ENCODE peak calls at places on chromosomes 3 and 15, in five cellular contexts. One of them, this sample, is unnamed.

GRCh38 chr3:56251343-56251945 is 216.8 kb downstream of the ERC2 start:
- DNase-seq in nephron progenitor cell: peak
- DNase-seq in GM06990: no peak
- DNase-seq in AG09319: peak
- DNase-seq in fibroblast of lung: peak
- DNase-seq in this sample: peak

GRCh38 chr15:98694153-98694552 is 45.8 kb downstream of the IGF1R start:
- DNase-seq in nephron progenitor cell: no peak
- DNase-seq in GM06990: no peak
- DNase-seq in AG09319: no peak
- DNase-seq in fibroblast of lung: no peak
- DNase-seq in this sample: no peak

GRCh38 chr3:42991369-42992315 is 12.5 kb downstream of the GASK1A start:
- DNase-seq in nephron progenitor cell: no peak
- DNase-seq in GM06990: no peak
- DNase-seq in AG09319: no peak
- DNase-seq in fibroblast of lung: peak
- DNase-seq in this sample: no peak

GRCh38 chr3:44554626-44555592 is at the start of gene ZKSCAN7:
- DNase-seq in nephron progenitor cell: peak
- DNase-seq in GM06990: peak
- DNase-seq in AG09319: no peak
- DNase-seq in fibroblast of lung: peak
- DNase-seq in this sample: no peak

GRCh38 chr15:28954466-28955159 is 68.8 kb downstream of the APBA2 start:
- DNase-seq in nephron progenitor cell: no peak
- DNase-seq in GM06990: no peak
- DNase-seq in AG09319: no peak
- DNase-seq in fibroblast of lung: no peak
- DNase-seq in this sample: no peak

GRCh38 chr3:54628888-54629368 is 298.9 kb downstream of the LRTM1 start:
- DNase-seq in nephron progenitor cell: no peak
- DNase-seq in GM06990: no peak
- DNase-seq in AG09319: no peak
- DNase-seq in fibroblast of lung: peak
- DNase-seq in this sample: no peak

GRCh38 chr15:57183041-57183440 is 193.3 kb upstream of the CGNL1 start:
- DNase-seq in nephron progenitor cell: no peak
- DNase-seq in GM06990: no peak
- DNase-seq in AG09319: no peak
- DNase-seq in fibroblast of lung: peak
- DNase-seq in this sample: no peak

GRCh38 chr3:98568402-98568801 is 25.0 kb downstream of the CPOX start:
- DNase-seq in nephron progenitor cell: no peak
- DNase-seq in GM06990: no peak
- DNase-seq in AG09319: no peak
- DNase-seq in fibroblast of lung: no peak
- DNase-seq in this sample: no peak

GRCh38 chr15:25944386-25944785 is 81.3 kb upstream of the ATP10A start:
- DNase-seq in nephron progenitor cell: no peak
- DNase-seq in GM06990: no peak
- DNase-seq in AG09319: no peak
- DNase-seq in fibroblast of lung: no peak
- DNase-seq in this sample: no peak

GRCh38 chr3:122245513-122246174 is 62.2 kb downstream of the CASR start:
- DNase-seq in nephron progenitor cell: no peak
- DNase-seq in GM06990: no peak
- DNase-seq in AG09319: no peak
- DNase-seq in fibroblast of lung: peak
- DNase-seq in this sample: no peak

GRCh38 chr3:193960485-193961172 is 175.3 kb upstream of the HES1 start:
- DNase-seq in nephron progenitor cell: peak
- DNase-seq in GM06990: no peak
- DNase-seq in AG09319: no peak
- DNase-seq in fibroblast of lung: peak
- DNase-seq in this sample: no peak

GRCh38 chr15:36912311-36912712 is 188.0 kb downstream of the MEIS2 start:
- DNase-seq in nephron progenitor cell: no peak
- DNase-seq in GM06990: no peak
- DNase-seq in AG09319: no peak
- DNase-seq in fibroblast of lung: peak
- DNase-seq in this sample: no peak

GRCh38 chr15:22933641-22934061 is 46.5 kb downstream of the CYFIP1 start:
- DNase-seq in nephron progenitor cell: no peak
- DNase-seq in GM06990: no peak
- DNase-seq in AG09319: no peak
- DNase-seq in fibroblast of lung: peak
- DNase-seq in this sample: no peak

GRCh38 chr3:194206375-194206774 is 70.4 kb downstream of the HES1 start:
- DNase-seq in nephron progenitor cell: peak
- DNase-seq in GM06990: no peak
- DNase-seq in AG09319: no peak
- DNase-seq in fibroblast of lung: peak
- DNase-seq in this sample: no peak

GRCh38 chr3:65593780-65594752 is 444.7 kb downstream of the MAGI1 start:
- DNase-seq in nephron progenitor cell: no peak
- DNase-seq in GM06990: no peak
- DNase-seq in AG09319: no peak
- DNase-seq in fibroblast of lung: no peak
- DNase-seq in this sample: no peak

GRCh38 chr15:96341465-96342142 is 11.1 kb downstream of the NR2F2 start:
- DNase-seq in nephron progenitor cell: peak
- DNase-seq in GM06990: no peak
- DNase-seq in AG09319: no peak
- DNase-seq in fibroblast of lung: peak
- DNase-seq in this sample: no peak

GRCh38 chr3:72700106-72700505 is 148.1 kb downstream of the SHQ1 start:
- DNase-seq in nephron progenitor cell: no peak
- DNase-seq in GM06990: no peak
- DNase-seq in AG09319: no peak
- DNase-seq in fibroblast of lung: no peak
- DNase-seq in this sample: no peak
- TF ChIP-seq CTCF in nephron progenitor cell: no peak
- TF ChIP-seq CTCF in GM06990: no peak
- TF ChIP-seq CTCF in AG09319: no peak
- TF ChIP-seq CTCF in fibroblast of lung: no peak
- TF ChIP-seq CTCF in this sample: no peak

GRCh38 chr3:102415553-102415952 is 19.3 kb upstream of the ZPLD1 start:
- DNase-seq in nephron progenitor cell: no peak
- DNase-seq in GM06990: no peak
- DNase-seq in AG09319: no peak
- DNase-seq in fibroblast of lung: no peak
- DNase-seq in this sample: no peak
- TF ChIP-seq CTCF in nephron progenitor cell: no peak
- TF ChIP-seq CTCF in GM06990: no peak
- TF ChIP-seq CTCF in AG09319: no peak
- TF ChIP-seq CTCF in fibroblast of lung: no peak
- TF ChIP-seq CTCF in this sample: no peak

GRCh38 chr3:138939563-138940241 is 7.2 kb downstream of the FOXL2 start:
- DNase-seq in nephron progenitor cell: peak
- DNase-seq in GM06990: no peak
- DNase-seq in AG09319: no peak
- DNase-seq in fibroblast of lung: no peak
- DNase-seq in this sample: no peak
- TF ChIP-seq CTCF in nephron progenitor cell: no peak
- TF ChIP-seq CTCF in GM06990: peak
- TF ChIP-seq CTCF in AG09319: no peak
- TF ChIP-seq CTCF in fibroblast of lung: no peak
- TF ChIP-seq CTCF in this sample: no peak

DNA sequence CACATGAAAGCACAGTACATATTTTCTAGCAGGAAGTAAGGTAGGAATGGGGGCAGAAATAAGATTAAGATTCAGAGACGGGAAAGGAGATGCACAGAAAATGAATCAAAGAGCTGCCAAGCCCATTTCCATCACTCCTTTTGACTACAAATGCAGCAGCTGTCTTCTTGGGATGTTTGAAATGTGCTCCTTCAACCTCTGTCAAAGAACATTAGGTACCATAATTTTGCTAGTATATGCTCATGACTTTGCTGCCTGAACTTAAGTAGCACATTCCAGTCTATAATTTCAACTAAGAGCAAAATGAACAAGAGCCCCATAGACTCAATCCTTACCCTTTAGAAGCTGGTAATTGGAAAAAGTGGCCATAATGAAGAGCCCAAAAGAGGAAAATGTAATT is 350.0 kb downstream of the ZBBX start:
- DNase-seq in nephron progenitor cell: no peak
- DNase-seq in GM06990: no peak
- DNase-seq in AG09319: no peak
- DNase-seq in fibroblast of lung: no peak
- DNase-seq in this sample: no peak
- TF ChIP-seq CTCF in nephron progenitor cell: no peak
- TF ChIP-seq CTCF in GM06990: no peak
- TF ChIP-seq CTCF in AG09319: no peak
- TF ChIP-seq CTCF in fibroblast of lung: no peak
- TF ChIP-seq CTCF in this sample: no peak

GRCh38 chr3:107241217-107241616 is 136.0 kb upstream of the CCDC54 start:
- DNase-seq in nephron progenitor cell: peak
- DNase-seq in GM06990: peak
- DNase-seq in AG09319: no peak
- DNase-seq in fibroblast of lung: peak
- DNase-seq in this sample: no peak
- TF ChIP-seq CTCF in nephron progenitor cell: no peak
- TF ChIP-seq CTCF in GM06990: peak
- TF ChIP-seq CTCF in AG09319: peak
- TF ChIP-seq CTCF in fibroblast of lung: peak
- TF ChIP-seq CTCF in this sample: no peak

GRCh38 chr15:73539726-73540125 is 93.5 kb downstream of the NPTN start:
- DNase-seq in nephron progenitor cell: no peak
- DNase-seq in GM06990: no peak
- DNase-seq in AG09319: no peak
- DNase-seq in fibroblast of lung: no peak
- DNase-seq in this sample: no peak
- TF ChIP-seq CTCF in nephron progenitor cell: no peak
- TF ChIP-seq CTCF in GM06990: no peak
- TF ChIP-seq CTCF in AG09319: no peak
- TF ChIP-seq CTCF in fibroblast of lung: no peak
- TF ChIP-seq CTCF in this sample: peak

DNA sequence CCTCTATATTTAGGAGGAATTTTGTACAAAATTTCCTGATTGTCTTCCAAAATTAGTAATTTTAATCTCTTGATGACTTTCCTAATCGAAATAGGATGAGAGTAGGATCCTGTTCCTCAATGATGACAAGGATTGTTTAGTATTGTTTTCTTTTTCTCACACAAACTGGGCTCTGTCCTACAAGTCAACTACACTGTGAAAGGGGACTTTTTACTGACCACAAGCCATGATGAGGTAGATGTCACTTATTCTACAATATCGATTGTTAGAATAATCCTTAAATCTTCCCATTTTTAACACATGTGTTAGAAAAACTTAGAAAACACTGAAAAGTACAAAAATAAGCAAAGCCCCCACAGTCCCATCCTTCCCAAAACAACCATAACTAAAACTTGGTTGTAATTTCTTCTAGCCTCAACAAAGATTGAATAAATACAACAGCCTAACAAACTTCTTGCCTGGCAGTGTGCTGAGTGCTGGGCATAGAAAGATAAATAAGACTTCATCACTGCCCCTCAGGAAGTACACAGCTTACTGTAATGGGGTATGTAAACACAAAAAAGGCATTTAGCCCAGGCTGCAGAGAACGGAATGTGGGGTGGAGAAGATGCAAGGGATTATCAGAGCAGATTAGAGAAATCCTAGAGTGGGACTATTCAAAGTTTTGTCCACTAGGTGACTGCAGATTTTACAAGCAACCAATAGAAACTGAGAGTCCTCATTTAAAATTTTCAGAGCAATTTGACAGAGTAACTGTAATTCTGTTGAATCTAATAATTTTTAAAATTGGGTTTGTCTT is 35.6 kb upstream of the TSC22D2 start:
- DNase-seq in nephron progenitor cell: no peak
- DNase-seq in GM06990: no peak
- DNase-seq in AG09319: no peak
- DNase-seq in fibroblast of lung: peak
- DNase-seq in this sample: no peak
- TF ChIP-seq CTCF in nephron progenitor cell: no peak
- TF ChIP-seq CTCF in GM06990: peak
- TF ChIP-seq CTCF in AG09319: peak
- TF ChIP-seq CTCF in fibroblast of lung: no peak
- TF ChIP-seq CTCF in this sample: peak

GRCh38 chr15:49875392-49875791 is 243.6 kb downstream of the ATP8B4 start:
- DNase-seq in nephron progenitor cell: no peak
- DNase-seq in GM06990: no peak
- DNase-seq in AG09319: no peak
- DNase-seq in fibroblast of lung: no peak
- DNase-seq in this sample: no peak
- TF ChIP-seq CTCF in nephron progenitor cell: peak
- TF ChIP-seq CTCF in GM06990: peak
- TF ChIP-seq CTCF in AG09319: no peak
- TF ChIP-seq CTCF in fibroblast of lung: no peak
- TF ChIP-seq CTCF in this sample: peak

GRCh38 chr15:99929266-99929665 is 196.0 kb upstream of the LYSMD4 start:
- DNase-seq in nephron progenitor cell: no peak
- DNase-seq in GM06990: no peak
- DNase-seq in AG09319: no peak
- DNase-seq in fibroblast of lung: no peak
- DNase-seq in this sample: no peak

GRCh38 chr15:99925661-99926461 is 192.6 kb upstream of the LYSMD4 start:
- DNase-seq in nephron progenitor cell: peak
- DNase-seq in GM06990: peak
- DNase-seq in AG09319: no peak
- DNase-seq in fibroblast of lung: peak
- DNase-seq in this sample: no peak

GRCh38 chr15:99930696-99931095 is 197.5 kb upstream of the LYSMD4 start:
- DNase-seq in nephron progenitor cell: no peak
- DNase-seq in GM06990: no peak
- DNase-seq in AG09319: no peak
- DNase-seq in fibroblast of lung: no peak
- DNase-seq in this sample: no peak

GRCh38 chr15:99931703-99932603 is 198.7 kb upstream of the LYSMD4 start:
- DNase-seq in nephron progenitor cell: no peak
- DNase-seq in GM06990: no peak
- DNase-seq in AG09319: no peak
- DNase-seq in fibroblast of lung: peak
- DNase-seq in this sample: no peak

DNA sequence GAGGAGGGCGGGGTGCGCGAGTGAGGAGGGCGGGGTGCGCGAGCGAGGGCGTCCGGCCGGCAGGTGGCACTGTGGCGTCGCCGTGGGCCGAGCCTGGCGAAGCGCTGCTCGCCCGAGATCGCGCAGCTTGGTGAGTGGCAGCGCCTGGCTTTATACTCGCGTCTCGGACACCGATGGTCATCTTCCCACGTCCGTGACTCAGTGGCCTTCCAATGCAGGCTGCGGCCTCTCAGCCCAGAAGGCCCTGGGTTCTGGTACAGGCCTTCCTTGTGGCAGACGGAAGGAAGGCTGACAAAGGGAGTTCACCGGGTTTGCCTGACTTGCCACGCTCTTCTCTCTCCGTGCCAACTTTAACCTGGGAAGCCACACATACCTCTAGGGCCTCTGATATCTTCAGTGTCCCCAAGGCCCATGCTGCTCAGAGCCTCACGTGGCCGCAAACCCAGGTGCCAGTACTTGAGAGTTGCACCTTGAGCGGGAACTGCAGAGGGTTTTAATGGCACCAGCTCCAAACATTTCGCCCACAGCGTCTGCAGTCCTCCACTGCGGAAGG is 195.3 kb upstream of the LYSMD4 start:
- DNase-seq in nephron progenitor cell: peak
- DNase-seq in GM06990: peak
- DNase-seq in AG09319: peak
- DNase-seq in fibroblast of lung: peak
- DNase-seq in this sample: no peak
- TF ChIP-seq CTCF in nephron progenitor cell: peak
- TF ChIP-seq CTCF in GM06990: peak
- TF ChIP-seq CTCF in AG09319: peak
- TF ChIP-seq CTCF in fibroblast of lung: peak
- TF ChIP-seq CTCF in this sample: peak

This sample was measured in Panc1.